ENCODE peak calls at places on chromosomes 2 and 18, in four cellular contexts. One of them, this sample, is unnamed.

GRCh38 chr18:52869942-52870907 is 530.2 kb downstream of the DCC start:
- DNase-seq in A673: peak
- DNase-seq in activated naive CD4-positive, alpha-beta T cell: no peak
- DNase-seq in iris pigment epithelial cell: no peak
- DNase-seq in this sample: peak

GRCh38 chr2:233689498-233689897 is 3.2 kb upstream of the UGT1A6 start:
- DNase-seq in A673: no peak
- DNase-seq in activated naive CD4-positive, alpha-beta T cell: no peak
- DNase-seq in iris pigment epithelial cell: no peak
- DNase-seq in this sample: no peak

GRCh38 chr2:55875434-55876135 is 48.0 kb downstream of the EFEMP1 start:
- DNase-seq in A673: no peak
- DNase-seq in activated naive CD4-positive, alpha-beta T cell: no peak
- DNase-seq in iris pigment epithelial cell: peak
- DNase-seq in this sample: no peak

GRCh38 chr2:104429978-104430740 is 423.8 kb upstream of the POU3F3 start:
- DNase-seq in A673: no peak
- DNase-seq in activated naive CD4-positive, alpha-beta T cell: no peak
- DNase-seq in iris pigment epithelial cell: no peak
- DNase-seq in this sample: peak

GRCh38 chr2:180125245-180125962 is 118.3 kb upstream of the CWC22 start:
- DNase-seq in A673: peak
- DNase-seq in activated naive CD4-positive, alpha-beta T cell: no peak
- DNase-seq in iris pigment epithelial cell: peak
- DNase-seq in this sample: peak

GRCh38 chr2:6772366-6772710 is 93.4 kb downstream of the CMPK2 start:
- DNase-seq in A673: peak
- DNase-seq in activated naive CD4-positive, alpha-beta T cell: no peak
- DNase-seq in iris pigment epithelial cell: no peak
- DNase-seq in this sample: peak

GRCh38 chr18:69365658-69366057 is 35.0 kb upstream of the DOK6 start:
- DNase-seq in A673: no peak
- DNase-seq in activated naive CD4-positive, alpha-beta T cell: no peak
- DNase-seq in iris pigment epithelial cell: no peak
- DNase-seq in this sample: no peak

GRCh38 chr2:11865378-11865777 is 118.9 kb downstream of the LPIN1 start:
- DNase-seq in A673: no peak
- DNase-seq in activated naive CD4-positive, alpha-beta T cell: no peak
- DNase-seq in iris pigment epithelial cell: no peak
- DNase-seq in this sample: no peak

GRCh38 chr2:215428060-215428910 is 7.6 kb downstream of the FN1 start:
- DNase-seq in A673: no peak
- DNase-seq in activated naive CD4-positive, alpha-beta T cell: no peak
- DNase-seq in iris pigment epithelial cell: peak
- DNase-seq in this sample: no peak

GRCh38 chr2:65030933-65031332 is 25.3 kb upstream of the CEP68 start:
- DNase-seq in A673: no peak
- DNase-seq in activated naive CD4-positive, alpha-beta T cell: no peak
- DNase-seq in iris pigment epithelial cell: no peak
- DNase-seq in this sample: no peak

GRCh38 chr2:135785032-135785431 is 43.4 kb downstream of the UBXN4 start:
- DNase-seq in A673: no peak
- DNase-seq in activated naive CD4-positive, alpha-beta T cell: no peak
- DNase-seq in iris pigment epithelial cell: peak
- DNase-seq in this sample: no peak

GRCh38 chr2:180240774-180241173 is 233.7 kb upstream of the CWC22 start:
- DNase-seq in A673: no peak
- DNase-seq in activated naive CD4-positive, alpha-beta T cell: no peak
- DNase-seq in iris pigment epithelial cell: peak
- DNase-seq in this sample: no peak

GRCh38 chr2:208156439-208156838 is 7.0 kb downstream of the CRYGA start:
- DNase-seq in A673: no peak
- DNase-seq in activated naive CD4-positive, alpha-beta T cell: no peak
- DNase-seq in iris pigment epithelial cell: no peak
- DNase-seq in this sample: no peak

GRCh38 chr2:16036951-16037350 is 96.6 kb downstream of the MYCN start:
- DNase-seq in A673: no peak
- DNase-seq in activated naive CD4-positive, alpha-beta T cell: no peak
- DNase-seq in iris pigment epithelial cell: no peak
- DNase-seq in this sample: no peak

GRCh38 chr2:67650292-67651133 is 253.4 kb downstream of the ETAA1 start:
- DNase-seq in A673: peak
- DNase-seq in activated naive CD4-positive, alpha-beta T cell: no peak
- DNase-seq in iris pigment epithelial cell: peak
- DNase-seq in this sample: no peak

GRCh38 chr2:227789803-227790202 is 23.8 kb upstream of the CCL20 start:
- DNase-seq in A673: no peak
- DNase-seq in activated naive CD4-positive, alpha-beta T cell: no peak
- DNase-seq in iris pigment epithelial cell: peak
- DNase-seq in this sample: no peak

GRCh38 chr18:48777737-48778111 is 173.0 kb downstream of the SMAD7 start:
- DNase-seq in A673: no peak
- DNase-seq in activated naive CD4-positive, alpha-beta T cell: no peak
- DNase-seq in iris pigment epithelial cell: no peak
- DNase-seq in this sample: no peak

GRCh38 chr18:49973592-49973991 is 160.3 kb upstream of the ACAA2 start:
- DNase-seq in A673: no peak
- DNase-seq in activated naive CD4-positive, alpha-beta T cell: no peak
- DNase-seq in iris pigment epithelial cell: no peak
- DNase-seq in this sample: no peak

GRCh38 chr2:174012347-174013309 is 47.5 kb upstream of the SP3 start:
- DNase-seq in A673: no peak
- DNase-seq in activated naive CD4-positive, alpha-beta T cell: no peak
- DNase-seq in iris pigment epithelial cell: peak
- DNase-seq in this sample: no peak

GRCh38 chr2:160425394-160425793 is 68.2 kb downstream of the RBMS1 start:
- DNase-seq in A673: no peak
- DNase-seq in activated naive CD4-positive, alpha-beta T cell: no peak
- DNase-seq in iris pigment epithelial cell: peak
- DNase-seq in this sample: no peak